ENCODE peak calls at places on chromosome 10, in ten cellular contexts. L, S, Y, E, H, V, C, Q, F and D are unnamed samples. For H3K9me3 and H3K4me1, the result is how much of the 10 kb centered on the place peaks cover.

GRCh38 chr10:45557275-45557905 is 115.2 kb downstream of the ZFAND4 start:
- DNase-seq in L (no peak), S (no peak), Y (no peak), E (peak), H (no peak), V (no peak), C (no peak), Q (no peak), F (no peak), D (no peak)

GRCh38 chr10:49759787-49760551 is 2.2 kb downstream of the OGDHL start:
- DNase-seq in L (no peak), S (no peak), Y (no peak), E (no peak), H (no peak), V (no peak), C (no peak), Q (no peak), F (no peak), D (no peak)

GRCh38 chr10:51607436-51607835 is 92.0 kb downstream of the CSTF2T start:
- DNase-seq in L (no peak), S (no peak), Y (no peak), E (no peak), H (peak), V (no peak), C (no peak), Q (no peak), F (no peak), D (no peak)

GRCh38 chr10:13219685-13220670 is 14.2 kb downstream of the UCMA start:
- DNase-seq in L (peak), S (no peak), Y (no peak), E (no peak), H (peak), V (no peak), C (no peak), Q (peak), F (peak), D (peak)

GRCh38 chr10:125982256-125982948 is 86.0 kb downstream of the FANK1 start:
- DNase-seq in L (peak), S (peak), Y (no peak), E (no peak), H (no peak), V (no peak), C (no peak), Q (peak), F (no peak), D (no peak)

GRCh38 chr10:116632831-116633600 is 12.3 kb downstream of the PNLIPRP2 start:
- DNase-seq in L (no peak), S (no peak), Y (no peak), E (no peak), H (peak), V (no peak), C (no peak), Q (no peak), F (no peak), D (no peak)

GRCh38 chr10:27512548-27512947 is 8.4 kb downstream of the RAB18 start:
- DNase-seq in L (peak), S (no peak), Y (no peak), E (no peak), H (no peak), V (no peak), C (no peak), Q (no peak), F (no peak), D (no peak)

GRCh38 chr10:91340613-91341362 is 69.4 kb upstream of the HECTD2 start:
- DNase-seq in L (peak), S (no peak), Y (peak), E (no peak), H (no peak), V (no peak), C (no peak), Q (no peak), F (no peak), D (no peak)

GRCh38 chr10:71998840-71999194 is 34.6 kb downstream of the CHST3 start:
- DNase-seq in L (peak), S (no peak), Y (peak), E (no peak), H (no peak), V (no peak), C (peak), Q (peak), F (peak), D (no peak)

GRCh38 chr10:18610517-18610916 is 40.9 kb downstream of the NSUN6 start:
- DNase-seq in L (peak), S (no peak), Y (peak), E (no peak), H (no peak), V (no peak), C (no peak), Q (peak), F (no peak), D (no peak)

GRCh38 chr10:13865758-13866491 is 279.2 kb downstream of the PRPF18 start:
- DNase-seq in L (peak), S (no peak), Y (no peak), E (no peak), H (no peak), V (no peak), C (peak), Q (no peak), F (peak), D (no peak)

GRCh38 chr10:133258066-133258817 is 18.4 kb downstream of the ADAM8 start:
- DNase-seq in L (no peak), S (no peak), Y (no peak), E (peak), H (peak), V (no peak), C (no peak), Q (peak), F (no peak), D (peak)

GRCh38 chr10:52571018-52571417 is 201.6 kb downstream of the MBL2 start:
- DNase-seq in L (peak), S (no peak), Y (no peak), E (no peak), H (no peak), V (no peak), C (no peak), Q (no peak), F (no peak), D (no peak)

GRCh38 chr10:60394444-60394843 is 4.8 kb upstream of the ANK3 start:
- DNase-seq in L (no peak), S (no peak), Y (no peak), E (no peak), H (no peak), V (no peak), C (no peak), Q (no peak), F (no peak), D (peak)

GRCh38 chr10:24826022-24826421 is 102.3 kb upstream of the ARHGAP21 start:
- DNase-seq in L (peak), S (no peak), Y (no peak), E (no peak), H (no peak), V (no peak), C (no peak), Q (no peak), F (no peak), D (no peak)

GRCh38 chr10:5551531-5552375 is 27.0 kb downstream of the CALML3 start:
- DNase-seq in L (peak), S (peak), Y (no peak), E (no peak), H (no peak), V (no peak), C (no peak), Q (peak), F (peak), D (no peak)

GRCh38 chr10:100743626-100744135 is 1.7 kb upstream of the PAX2 start:
- DNase-seq in L (peak), S (peak), Y (no peak), E (peak), H (peak), V (no peak), C (no peak), Q (no peak), F (peak), D (peak)

GRCh38 chr10:65765006-65765546 is 1160.8 kb upstream of the LRRTM3 start:
- DNase-seq in L (no peak), S (no peak), Y (no peak), E (no peak), H (no peak), V (no peak), C (no peak), Q (no peak), F (no peak), D (no peak)

GRCh38 chr10:127907411-127908105 is 655 bp downstream of the PTPRE start:
- DNase-seq in L (no peak), S (no peak), Y (peak), E (peak), H (no peak), V (no peak), C (peak), Q (peak), F (peak), D (no peak)

GRCh38 chr10:6737080-6737641 is 157.1 kb upstream of the PRKCQ start:
- DNase-seq in L (peak), S (no peak), Y (no peak), E (no peak), H (no peak), V (no peak), C (no peak), Q (no peak), F (no peak), D (no peak)

GRCh38 chr10:112217413-112218390 is 34.1 kb upstream of the GPAM start:
- DNase-seq in L (peak), S (no peak), Y (no peak), E (no peak), H (no peak), V (no peak), C (no peak), Q (no peak), F (no peak), D (no peak)

GRCh38 chr10:113230018-113230610 is 280.1 kb downstream of the TCF7L2 start:
- DNase-seq in L (no peak), S (no peak), Y (no peak), E (no peak), H (no peak), V (no peak), C (no peak), Q (no peak), F (no peak), D (no peak)

GRCh38 chr10:93073539-93074136 is at the start of gene CYP26A1:
- DNase-seq in L (no peak), S (no peak), Y (no peak), E (no peak), H (no peak), V (no peak), C (no peak), Q (no peak), F (no peak), D (no peak)

GRCh38 chr10:3666525-3667302 is 118.3 kb downstream of the KLF6 start:
- DNase-seq in L (no peak), S (no peak), Y (peak), E (peak), H (no peak), V (no peak), C (no peak), Q (no peak), F (no peak), D (no peak)

GRCh38 chr10:104199567-104199966 is 32.6 kb downstream of the CFAP43 start:
- DNase-seq in L (no peak), S (no peak), Y (no peak), E (peak), H (no peak), V (no peak), C (no peak), Q (no peak), F (no peak), D (no peak)

GRCh38 chr10:88433551-88434186 is 149.4 kb downstream of the RNLS start:
- DNase-seq in L (no peak), S (no peak), Y (no peak), E (no peak), H (no peak), V (no peak), C (no peak), Q (no peak), F (no peak), D (no peak)

GRCh38 chr10:132257271-132257670 is 50.5 kb downstream of the STK32C start:
- DNase-seq in L (peak), S (no peak), Y (no peak), E (no peak), H (no peak), V (no peak), C (no peak), Q (no peak), F (no peak), D (no peak)

DNA sequence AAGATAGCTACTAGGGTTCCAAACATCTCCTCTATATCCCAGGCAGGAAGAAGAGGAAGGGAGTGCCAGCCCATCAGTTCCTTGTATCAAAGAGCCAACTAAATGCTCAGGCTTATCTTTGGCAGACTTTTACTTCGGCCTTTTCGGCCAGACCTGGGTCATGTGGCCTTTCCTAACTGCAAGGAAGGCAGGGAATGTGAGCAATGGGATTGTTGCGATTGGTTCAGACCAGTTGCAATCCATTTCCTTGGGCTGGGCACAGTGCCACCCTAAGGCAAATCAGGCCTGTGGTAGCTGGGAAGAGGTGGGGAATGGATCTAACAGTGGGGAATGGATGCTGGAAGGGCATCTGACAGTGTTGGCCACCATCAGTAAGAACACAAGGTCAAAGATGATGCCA is 109.9 kb downstream of the RPS24 start:
- DNase-seq in L (no peak), S (no peak), Y (no peak), E (no peak), H (no peak), V (no peak), C (no peak), Q (no peak), F (no peak), D (no peak)
- H3K9me3 ChIP-seq in L (under half), S (under half), Y (under half), E (under half), H (under half), V (under half), C (under half), Q (under half), F (under half), D (under half)

DNA sequence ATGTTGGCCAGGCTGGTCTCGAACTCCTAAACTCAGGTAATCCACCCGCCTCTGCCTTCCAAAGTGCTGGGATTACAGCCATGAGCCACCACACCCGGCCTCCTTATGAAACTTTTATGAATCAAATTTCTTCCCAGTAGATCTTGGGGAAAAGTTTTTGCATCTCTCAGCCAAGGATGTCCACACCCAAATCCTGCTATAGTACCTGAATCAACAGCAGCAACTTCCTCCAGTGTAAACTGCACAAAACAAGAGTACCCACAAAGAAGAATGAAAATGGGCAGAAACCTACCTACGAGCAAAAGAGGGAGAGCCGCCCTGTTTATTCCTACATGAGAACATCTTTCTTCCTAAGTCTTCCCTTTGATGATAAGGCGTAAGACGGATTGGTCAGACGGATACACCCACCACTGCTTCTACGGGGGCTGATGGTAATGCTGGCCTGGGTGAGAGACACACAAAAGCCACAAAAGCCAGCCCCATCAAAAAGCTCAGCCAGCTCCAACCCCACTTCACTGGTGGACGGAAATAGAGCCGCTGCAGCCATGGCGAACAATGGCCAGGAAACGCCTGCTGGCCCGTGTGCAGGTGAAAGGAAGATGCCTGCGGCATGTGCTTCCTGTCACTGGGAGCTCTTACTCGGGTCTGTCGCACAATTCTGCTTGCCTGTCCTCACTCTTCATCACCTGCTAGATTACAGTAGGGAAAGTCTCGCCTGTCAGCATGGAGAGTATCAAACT is 10.4 kb downstream of the JCAD start:
- DNase-seq in L (no peak), S (no peak), Y (no peak), E (no peak), H (no peak), V (no peak), C (peak), Q (no peak), F (no peak), D (no peak)
- H3K4me1 ChIP-seq in L (under half), S (under half), Y (under half), E (under half), H (under half), V (under half), C (under half), Q (under half), F (under half), D (under half)

GRCh38 chr10:36494386-36494785 is 631.0 kb upstream of the ANKRD30A start:
- DNase-seq in L (peak), S (no peak), Y (peak), E (no peak), H (no peak), V (no peak), C (no peak), Q (no peak), F (no peak), D (no peak)
- H3K4me3 ChIP-seq in L (no peak), S (no peak), Y (no peak), E (no peak), H (no peak), V (no peak), C (no peak), Q (no peak), F (no peak), D (no peak)

DNA sequence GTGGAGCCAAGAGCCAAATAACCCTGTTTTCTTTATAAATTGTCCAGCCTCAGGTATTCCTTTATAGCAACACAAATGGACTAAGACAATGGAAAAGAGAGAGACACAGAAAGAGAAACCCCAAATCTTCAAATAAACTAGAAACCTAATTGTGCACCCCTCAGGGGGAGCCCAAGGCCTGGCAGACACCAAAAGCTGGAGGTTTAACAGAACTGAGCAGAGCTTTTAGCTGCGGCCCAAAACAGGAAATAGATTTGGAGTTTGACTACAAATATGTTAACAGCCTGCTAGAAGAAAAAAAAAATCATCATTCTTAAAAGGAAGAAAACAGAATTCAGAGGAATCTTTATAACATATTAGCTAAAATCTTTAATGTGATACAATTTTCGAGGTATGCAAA is 1135.0 kb downstream of the GATA3 start:
- DNase-seq in L (no peak), S (no peak), Y (no peak), E (no peak), H (no peak), V (no peak), C (no peak), Q (no peak), F (no peak), D (no peak)
- H3K9me3 ChIP-seq in L (under half), S (under half), Y (under half), E (under half), H (under half), V (under half), C (under half), Q (under half), F (under half), D (under half)

GRCh38 chr10:124737708-124738107 is 6.5 kb downstream of the FAM53B start:
- DNase-seq in L (no peak), S (no peak), Y (no peak), E (no peak), H (no peak), V (no peak), C (no peak), Q (peak), F (no peak), D (no peak)

GRCh38 chr10:124738441-124738840 is 5.7 kb downstream of the FAM53B start:
- DNase-seq in L (no peak), S (no peak), Y (no peak), E (no peak), H (no peak), V (no peak), C (no peak), Q (peak), F (peak), D (no peak)

GRCh38 chr10:124736491-124737136 is 7.6 kb downstream of the FAM53B start:
- DNase-seq in L (peak), S (no peak), Y (peak), E (peak), H (peak), V (no peak), C (peak), Q (peak), F (peak), D (no peak)

GRCh38 chr10:124735491-124736286 is 8.5 kb downstream of the FAM53B start:
- DNase-seq in L (no peak), S (no peak), Y (no peak), E (no peak), H (no peak), V (no peak), C (no peak), Q (no peak), F (no peak), D (no peak)

GRCh38 chr10:124737221-124737620 is 7.0 kb downstream of the FAM53B start:
- DNase-seq in L (no peak), S (no peak), Y (no peak), E (no peak), H (no peak), V (no peak), C (no peak), Q (no peak), F (no peak), D (no peak)
- H3K4me1 ChIP-seq in L (under half), S (half or more), Y (under half), E (half or more), H (half or more), V (half or more), C (half or more), Q (half or more), F (half or more), D (half or more)

GRCh38 chr10:80535671-80536360 is 1.9 kb upstream of the SH2D4B start:
- DNase-seq in L (no peak), S (peak), Y (peak), E (peak), H (peak), V (peak), C (peak), Q (peak), F (peak), D (peak)

GRCh38 chr10:80537086-80537704 is 507 bp upstream of the SH2D4B start:
- DNase-seq in L (no peak), S (no peak), Y (no peak), E (no peak), H (no peak), V (no peak), C (no peak), Q (peak), F (no peak), D (no peak)

GRCh38 chr10:80538481-80539185 is 931 bp downstream of the SH2D4B start:
- DNase-seq in L (no peak), S (no peak), Y (no peak), E (no peak), H (no peak), V (no peak), C (no peak), Q (peak), F (peak), D (no peak)

GRCh38 chr10:80537705-80538480 is at the start of gene SH2D4B:
- DNase-seq in L (no peak), S (no peak), Y (no peak), E (no peak), H (no peak), V (no peak), C (no peak), Q (peak), F (peak), D (no peak)

GRCh38 chr10:80536361-80536835 is 1.3 kb upstream of the SH2D4B start:
- DNase-seq in L (no peak), S (no peak), Y (no peak), E (no peak), H (no peak), V (no peak), C (no peak), Q (peak), F (no peak), D (no peak)
- H3K4me3 ChIP-seq in L (no peak), S (peak), Y (peak), E (no peak), H (peak), V (peak), C (peak), Q (peak), F (peak), D (no peak)